ENCODE peak calls at places on chromosomes 12 and 14, in seven cellular contexts. D is HCT116, U is K562, V is HepG2, Y is SK-N-SH, G is H1, H is GM12878. A is an unnamed sample.

GRCh38 chr14:51738754-51739153 is 87.0 kb downstream of the FRMD6 start:
- DNase-seq in D (peak; percentile 3), U (no peak), V (peak; percentile 4), Y (no peak), G (peak; percentile 13), H (no peak), A (peak; percentile 28)

GRCh38 chr14:55706893-55707292 is 126.9 kb downstream of the KTN1 start:
- DNase-seq in D (no peak), U (no peak), V (no peak), Y (no peak), G (no peak), H (no peak), A (no peak)

GRCh38 chr12:54051081-54051912 is 2.3 kb upstream of the HOXC4 start:
- DNase-seq in D (no peak), U (no peak), V (no peak), Y (no peak), G (no peak), H (no peak), A (no peak)

GRCh38 chr14:53670701-53671100 is 285.9 kb downstream of the BMP4 start:
- DNase-seq in D (no peak), U (no peak), V (peak; percentile 3), Y (no peak), G (no peak), H (no peak), A (no peak)

GRCh38 chr12:7933255-7933726 is 2.7 kb downstream of the SLC2A3 start:
- DNase-seq in D (peak; percentile 94), U (peak; percentile 69), V (peak; percentile 93), Y (peak; percentile 75), G (peak; percentile 71), H (peak; percentile 79), A (peak; percentile 78)

GRCh38 chr12:127964717-127965116 is 302.3 kb upstream of the TMEM132C start:
- DNase-seq in D (no peak), U (no peak), V (no peak), Y (no peak), G (no peak), H (no peak), A (no peak)

GRCh38 chr12:120688527-120689071 is 1.6 kb downstream of the MLEC start:
- DNase-seq in D (no peak), U (no peak), V (no peak), Y (no peak), G (no peak), H (no peak), A (no peak)

GRCh38 chr12:41023836-41024235 is 164.3 kb upstream of the PDZRN4 start:
- DNase-seq in D (no peak), U (no peak), V (no peak), Y (no peak), G (no peak), H (no peak), A (no peak)

GRCh38 chr12:124970647-124971402 is 18.1 kb downstream of the DHX37 start:
- DNase-seq in D (no peak), U (no peak), V (no peak), Y (no peak), G (no peak), H (no peak), A (no peak)

GRCh38 chr12:124504273-124505000 is 63.0 kb downstream of the NCOR2 start:
- DNase-seq in D (no peak), U (no peak), V (no peak), Y (no peak), G (peak; percentile 33), H (no peak), A (no peak)

GRCh38 chr12:4041191-4041885 is 168.1 kb upstream of the PARP11 start:
- DNase-seq in D (no peak), U (no peak), V (no peak), Y (no peak), G (no peak), H (no peak), A (no peak)

GRCh38 chr12:3044141-3044630 is 33.0 kb upstream of the TSPAN9 start:
- DNase-seq in D (no peak), U (no peak), V (no peak), Y (no peak), G (no peak), H (no peak), A (no peak)

GRCh38 chr14:93032301-93032929 is 83.3 kb downstream of the ITPK1 start:
- DNase-seq in D (no peak), U (no peak), V (no peak), Y (no peak), G (no peak), H (no peak), A (no peak)

GRCh38 chr12:110247340-110248095 is 33.5 kb upstream of the ATP2A2 start:
- DNase-seq in D (no peak), U (no peak), V (peak; percentile 89), Y (no peak), G (no peak), H (no peak), A (peak; percentile 93)

GRCh38 chr14:92496458-92496857 is 17.1 kb upstream of the RIN3 start:
- DNase-seq in D (no peak), U (no peak), V (no peak), Y (no peak), G (no peak), H (no peak), A (no peak)

GRCh38 chr14:95291859-95292542 is 27.7 kb downstream of the CLMN start:
- DNase-seq in D (peak; percentile 21), U (peak; percentile 19), V (no peak), Y (peak; percentile 48), G (no peak), H (no peak), A (peak; percentile 81)

GRCh38 chr14:93962701-93963601 is 13.4 kb downstream of the ASB2 start:
- DNase-seq in D (no peak), U (no peak), V (no peak), Y (no peak), G (no peak), H (peak; percentile 72), A (no peak)

GRCh38 chr12:122841544-122842321 is 6.5 kb downstream of the HIP1R start:
- DNase-seq in D (peak; percentile 22), U (no peak), V (peak; percentile 66), Y (peak; percentile 55), G (no peak), H (no peak), A (peak; percentile 95)

GRCh38 chr14:22821193-22822016 is 6.2 kb upstream of the SLC7A7 start:
- DNase-seq in D (no peak), U (no peak), V (peak; percentile 84), Y (no peak), G (no peak), H (no peak), A (no peak)

GRCh38 chr14:50714452-50715073 is 46.5 kb upstream of the SAV1 start:
- DNase-seq in D (peak; percentile 16), U (peak; percentile 9), V (peak; percentile 12), Y (peak; percentile 29), G (no peak), H (no peak), A (peak; percentile 68)

GRCh38 chr14:72651081-72651480 is 242.8 kb downstream of the DPF3 start:
- DNase-seq in D (no peak), U (no peak), V (no peak), Y (peak; percentile 51), G (no peak), H (no peak), A (no peak)

GRCh38 chr14:92914087-92914656 is 8.8 kb upstream of the CHGA start:
- DNase-seq in D (no peak), U (peak; percentile 61), V (peak; percentile 40), Y (no peak), G (no peak), H (no peak), A (peak; percentile 74)

GRCh38 chr12:122094735-122095561 is 16.4 kb downstream of the MLXIP start:
- DNase-seq in D (no peak), U (no peak), V (no peak), Y (no peak), G (no peak), H (no peak), A (peak; percentile 73)

DNA sequence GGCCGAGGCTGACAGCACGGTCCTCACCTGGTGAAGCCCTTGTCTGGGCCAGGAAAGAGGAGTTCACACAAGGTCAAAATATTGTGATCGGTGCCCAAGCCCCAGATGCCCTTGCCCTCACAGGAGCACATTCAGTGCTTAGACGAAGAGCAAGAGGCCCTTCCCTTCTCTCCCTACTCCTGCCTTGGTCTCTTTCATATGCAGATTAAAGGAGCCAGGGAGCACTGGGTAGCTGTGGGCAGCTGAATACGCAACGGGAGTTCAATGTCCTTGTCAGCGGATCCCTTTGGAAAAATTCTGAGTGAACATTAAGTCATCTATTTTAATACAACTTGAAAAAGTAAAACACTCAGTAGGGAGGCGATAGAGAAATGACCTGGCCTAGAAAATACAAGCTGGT is 1489.4 kb downstream of the AACS start:
- DNase-seq in D (no peak), U (no peak), V (no peak), Y (no peak), G (peak; percentile 19), H (no peak), A (no peak)
- TF ChIP-seq JUND in D (no peak), U (no peak), V (no peak), Y (no peak), G (no peak), H (no peak), A (no peak)

GRCh38 chr12:88207921-88208640 is 66.0 kb downstream of the TMTC3 start:
- DNase-seq in D (no peak), U (no peak), V (no peak), Y (no peak), G (no peak), H (no peak), A (no peak)
- TF ChIP-seq JUND in D (no peak), U (no peak), V (no peak), Y (no peak), G (no peak), H (no peak), A (no peak)

GRCh38 chr12:51907083-51907863 is at the start of gene ACVRL1:
- DNase-seq in D (no peak), U (no peak), V (no peak), Y (no peak), G (no peak), H (no peak), A (no peak)
- TF ChIP-seq JUND in D (no peak), U (no peak), V (no peak), Y (no peak), G (no peak), H (no peak), A (no peak)

DNA sequence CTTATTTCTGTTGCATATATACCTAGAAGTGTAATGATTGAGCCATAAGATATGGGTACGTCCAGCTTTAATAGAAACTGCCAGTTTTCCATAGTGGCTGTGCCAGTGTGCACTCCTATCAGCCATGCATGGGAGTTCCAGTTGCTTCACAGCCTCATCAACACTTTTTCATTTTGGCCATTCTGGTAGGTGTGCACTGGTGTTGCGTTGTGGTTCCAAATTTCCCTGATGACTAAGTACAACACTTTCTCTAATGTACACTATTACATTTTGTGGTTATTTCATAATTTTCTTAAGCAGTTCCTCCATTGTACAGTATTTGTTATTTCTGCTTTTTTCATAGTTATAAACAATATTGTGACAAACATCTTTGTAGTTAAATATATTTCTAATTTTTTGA is 21.6 kb upstream of the OAS1 start:
- DNase-seq in D (no peak), U (no peak), V (no peak), Y (no peak), G (no peak), H (no peak), A (no peak)
- TF ChIP-seq JUND in D (no peak), U (no peak), V (no peak), Y (no peak), G (no peak), H (no peak), A (no peak)

DNA sequence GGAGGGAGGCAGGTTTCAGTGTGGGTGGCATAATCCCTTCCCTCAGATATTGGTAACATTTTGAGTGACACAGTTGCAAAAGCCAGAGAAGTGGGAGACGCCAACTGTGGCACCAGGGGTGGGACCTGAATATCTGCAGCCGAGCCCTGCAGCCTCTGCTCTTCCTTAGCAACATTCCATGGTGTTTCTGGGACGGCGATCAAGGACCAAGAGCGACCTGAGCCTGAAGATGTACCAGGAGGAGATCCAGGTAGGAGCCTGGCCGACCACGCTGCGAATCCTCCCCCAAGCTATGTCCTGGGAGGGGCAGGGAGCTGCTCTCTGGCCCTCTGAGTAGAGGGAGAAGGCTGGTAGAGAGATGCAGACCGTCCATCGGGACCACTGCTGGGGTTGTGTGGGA is 41.8 kb downstream of the SLC8B1 start:
- DNase-seq in D (no peak), U (no peak), V (no peak), Y (no peak), G (no peak), H (no peak), A (no peak)
- TF ChIP-seq JUND in D (no peak), U (no peak), V (no peak), Y (no peak), G (no peak), H (no peak), A (no peak)

A was measured in T47D.